ENCODE peak calls at places on chromosomes 16 and 17, in seven cellular contexts. V is amniotic stem cell; P is activated gamma-delta T cell treated with anti-CD3 and anti-CD28 coated beads, Interleukin-2, amount 50 U/mL, for 16 hours; M is GM23338; W is NAMALWA; L is naive B cell; C is memory B cell. Y is an unnamed sample.

GRCh38 chr17:41824086-41824485 is 11.3 kb downstream of the FKBP10 start:
- DNase-seq in P (no peak), V (no peak), M (no peak), L (no peak), W (no peak), C (no peak), Y (no peak)

GRCh38 chr17:38604479-38605229 is 1.1 kb downstream of the SRCIN1 start:
- DNase-seq in P (no peak), M (peak; percentile 82), W (peak; percentile 61), L (no peak), V (no peak), C (no peak), Y (no peak)

GRCh38 chr17:61556224-61557188 is 34.5 kb downstream of the NACA2 start:
- DNase-seq in M (peak; percentile 3), P (no peak), V (no peak), L (no peak), W (peak; percentile 44), C (no peak), Y (no peak)

GRCh38 chr17:19303367-19303776 is 59.2 kb downstream of the B9D1 start:
- DNase-seq in V (no peak), W (peak; percentile 24), P (no peak), M (no peak), C (no peak), L (no peak), Y (no peak)

GRCh38 chr16:10988164-10988803 is 43.9 kb downstream of the CLEC16A start:
- DNase-seq in P (peak; percentile 10), M (peak; percentile 57), L (no peak), W (peak; percentile 35), C (no peak), V (no peak), Y (no peak)

GRCh38 chr17:33389506-33390141 is 96.5 kb upstream of the ASIC2 start:
- DNase-seq in M (no peak), L (no peak), C (no peak), P (no peak), V (no peak), W (no peak), Y (no peak)

GRCh38 chr17:16044484-16044883 is 44.9 kb downstream of the TTC19 start:
- DNase-seq in W (no peak), P (no peak), C (no peak), V (no peak), L (no peak), M (peak; percentile 41), Y (no peak)

GRCh38 chr16:71421911-71422310 is 19.9 kb downstream of the TLE7 start:
- DNase-seq in P (no peak), L (no peak), V (no peak), W (peak; percentile 61), C (no peak), M (peak; percentile 81), Y (no peak)

GRCh38 chr16:82510041-82510440 is 116.7 kb upstream of the CDH13 start:
- DNase-seq in V (no peak), M (no peak), P (no peak), C (no peak), L (no peak), W (no peak), Y (no peak)

GRCh38 chr17:27458524-27458908 is 2.3 kb downstream of the KSR1 start:
- DNase-seq in M (peak; percentile 59), W (no peak), P (no peak), V (no peak), C (no peak), L (no peak), Y (no peak)

GRCh38 chr17:49521088-49521450 is 26.0 kb downstream of the NGFR start:
- DNase-seq in V (no peak), P (no peak), C (no peak), M (no peak), L (no peak), W (no peak), Y (no peak)

GRCh38 chr17:74799097-74799496 is 23.0 kb upstream of the NAT9 start:
- DNase-seq in L (no peak), W (no peak), C (no peak), V (no peak), M (no peak), P (no peak), Y (no peak)

GRCh38 chr17:1120596-1121441 is 59.0 kb downstream of the ABR start:
- DNase-seq in M (no peak), L (no peak), W (no peak), V (no peak), P (no peak), C (no peak), Y (no peak)